ENCODE peak calls at places on chromosome 2, in eight cellular contexts. Y is CD8-positive, alpha-beta memory T cell; J is stomach; Q is OCI-LY7; D is lower lobe of right lung; R is heart left ventricle; Z is aorta; L is RWPE1. G is an unnamed sample.

GRCh38 chr2:197209742-197210408 is 100.7 kb downstream of the ANKRD44 start:
- DNase-seq in Y (peak), J (no peak), Q (peak), D (peak), R (no peak), Z (no peak), L (no peak), G (no peak)

GRCh38 chr2:88967844-88968243 is 276.4 kb downstream of the RPIA start:
- DNase-seq in Y (no peak), J (no peak), Q (no peak), D (no peak), R (no peak), Z (no peak), L (peak), G (peak)

GRCh38 chr2:86251840-86252266 is 52.6 kb downstream of the MRPL35 start:
- DNase-seq in Y (no peak), J (peak), Q (no peak), D (no peak), R (no peak), Z (no peak), L (no peak), G (no peak)

GRCh38 chr2:39488450-39488849 is 51.4 kb upstream of the MAP4K3 start:
- DNase-seq in Y (no peak), J (no peak), Q (no peak), D (peak), R (no peak), Z (no peak), L (no peak), G (peak)

GRCh38 chr2:135845257-135845656 is 8.3 kb upstream of the LCT start:
- DNase-seq in Y (no peak), J (no peak), Q (no peak), D (no peak), R (no peak), Z (no peak), L (no peak), G (no peak)

GRCh38 chr2:20673686-20674308 is 6.9 kb downstream of the GDF7 start:
- DNase-seq in Y (no peak), J (no peak), Q (no peak), D (no peak), R (no peak), Z (no peak), L (no peak), G (no peak)

GRCh38 chr2:240620859-240621258 is 4.4 kb upstream of the GPR35 start:
- DNase-seq in Y (no peak), J (no peak), Q (no peak), D (peak), R (peak), Z (peak), L (no peak), G (no peak)

GRCh38 chr2:228518-229278 is 35.1 kb downstream of the SH3YL1 start:
- DNase-seq in Y (no peak), J (no peak), Q (no peak), D (no peak), R (no peak), Z (no peak), L (no peak), G (no peak)

DNA sequence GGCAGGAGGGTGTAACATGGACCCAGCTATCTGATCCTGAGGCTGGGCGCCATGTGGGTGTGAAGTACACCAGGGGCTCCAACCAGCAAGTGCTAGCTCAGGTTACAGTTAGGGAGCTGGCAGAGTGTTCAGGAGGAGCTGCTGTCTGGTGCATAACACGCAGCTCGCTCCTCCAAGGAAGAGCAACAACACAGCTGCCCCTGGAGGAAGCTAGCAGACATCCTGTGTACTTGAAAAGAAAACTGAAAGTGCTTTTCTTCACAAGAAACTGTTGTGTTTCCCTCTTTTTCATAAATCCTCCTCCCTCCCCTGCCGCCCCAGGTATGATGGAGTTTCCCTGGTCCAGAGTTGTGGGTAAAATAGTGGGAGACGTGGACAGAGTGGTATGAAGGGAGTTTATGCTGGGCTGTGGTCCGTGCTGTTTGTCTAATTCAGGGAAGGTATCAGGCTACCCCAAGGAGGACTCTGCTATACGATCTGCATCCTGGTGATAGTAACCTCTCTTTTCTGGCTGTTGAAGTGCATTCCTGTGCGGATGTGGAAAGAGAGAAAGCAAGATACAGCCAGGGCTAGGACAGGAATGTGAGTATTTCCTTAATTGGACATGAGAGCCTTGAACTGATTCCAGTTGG is 6.1 kb upstream of the LBH start:
- DNase-seq in Y (peak), J (no peak), Q (peak), D (no peak), R (peak), Z (peak), L (no peak), G (no peak)
- H3K27ac ChIP-seq in Y (peak), J (peak), Q (peak), D (peak), R (peak), Z (peak), L (peak), G (no peak)

DNA sequence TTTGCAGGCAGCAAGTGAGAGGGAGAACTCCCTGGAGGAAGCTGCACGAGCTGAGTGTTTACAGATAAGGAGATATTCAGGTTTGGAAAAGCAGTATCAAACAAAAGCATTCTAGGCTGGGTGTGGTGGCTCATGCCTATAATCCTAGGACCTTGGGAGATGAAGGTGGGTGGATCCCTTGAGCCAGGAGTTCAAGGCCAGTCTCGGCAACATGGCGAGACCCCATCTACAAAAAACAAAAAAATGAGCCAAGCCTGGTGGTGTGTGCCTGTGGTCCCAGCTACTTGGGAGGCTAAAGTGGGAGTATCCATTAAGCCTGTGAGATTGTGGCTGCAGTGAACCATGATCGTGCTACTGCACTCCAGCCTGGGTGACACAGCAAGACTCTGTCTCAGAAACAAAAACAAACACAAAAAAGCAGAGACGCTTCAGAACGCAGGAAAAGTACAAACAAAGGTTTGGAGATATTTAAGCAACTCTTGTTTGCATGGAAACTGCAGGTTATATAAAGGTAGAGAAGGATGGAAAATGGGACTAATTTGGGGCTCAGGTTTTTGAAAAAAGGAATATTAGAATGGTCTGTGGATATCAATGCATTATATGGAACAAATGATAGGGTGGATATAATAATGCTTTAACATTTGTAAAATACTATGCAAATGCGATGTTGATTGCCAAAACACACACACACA is 31.6 kb downstream of the MYCN start:
- DNase-seq in Y (no peak), J (no peak), Q (no peak), D (no peak), R (no peak), Z (no peak), L (no peak), G (no peak)
- H3K27ac ChIP-seq in Y (no peak), J (no peak), Q (no peak), D (no peak), R (no peak), Z (no peak), L (no peak), G (no peak)

GRCh38 chr2:73894475-73894850 is 1.7 kb downstream of the ACTG2 start:
- DNase-seq in Y (no peak), J (no peak), Q (no peak), D (no peak), R (no peak), Z (no peak), L (no peak), G (no peak)
- H3K27ac ChIP-seq in Y (no peak), J (peak), Q (no peak), D (no peak), R (no peak), Z (peak), L (no peak), G (no peak)

DNA sequence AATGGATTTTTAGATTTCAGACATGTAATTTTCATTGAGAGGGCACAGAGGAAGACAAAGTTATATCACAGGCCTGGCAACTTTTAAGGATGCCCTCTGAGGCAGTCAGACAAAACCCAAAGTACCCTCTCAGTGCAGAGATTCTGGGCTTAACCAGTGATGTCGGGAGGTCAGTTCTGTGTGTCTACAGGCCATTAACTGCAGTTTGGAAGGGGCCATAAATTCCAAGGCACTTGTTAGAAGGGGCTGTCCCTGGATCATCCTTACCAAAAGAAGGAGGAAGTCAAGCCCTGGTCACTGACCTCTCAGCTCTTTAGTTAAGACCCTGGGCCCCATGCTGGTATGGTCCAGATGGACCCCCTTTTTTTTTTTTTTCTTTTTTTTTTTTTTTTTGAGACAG is 60.7 kb downstream of the LRRFIP1 start:
- DNase-seq in Y (no peak), J (no peak), Q (no peak), D (no peak), R (no peak), Z (no peak), L (no peak), G (no peak)
- H3K27ac ChIP-seq in Y (peak), J (peak), Q (no peak), D (peak), R (peak), Z (peak), L (peak), G (peak)

DNA sequence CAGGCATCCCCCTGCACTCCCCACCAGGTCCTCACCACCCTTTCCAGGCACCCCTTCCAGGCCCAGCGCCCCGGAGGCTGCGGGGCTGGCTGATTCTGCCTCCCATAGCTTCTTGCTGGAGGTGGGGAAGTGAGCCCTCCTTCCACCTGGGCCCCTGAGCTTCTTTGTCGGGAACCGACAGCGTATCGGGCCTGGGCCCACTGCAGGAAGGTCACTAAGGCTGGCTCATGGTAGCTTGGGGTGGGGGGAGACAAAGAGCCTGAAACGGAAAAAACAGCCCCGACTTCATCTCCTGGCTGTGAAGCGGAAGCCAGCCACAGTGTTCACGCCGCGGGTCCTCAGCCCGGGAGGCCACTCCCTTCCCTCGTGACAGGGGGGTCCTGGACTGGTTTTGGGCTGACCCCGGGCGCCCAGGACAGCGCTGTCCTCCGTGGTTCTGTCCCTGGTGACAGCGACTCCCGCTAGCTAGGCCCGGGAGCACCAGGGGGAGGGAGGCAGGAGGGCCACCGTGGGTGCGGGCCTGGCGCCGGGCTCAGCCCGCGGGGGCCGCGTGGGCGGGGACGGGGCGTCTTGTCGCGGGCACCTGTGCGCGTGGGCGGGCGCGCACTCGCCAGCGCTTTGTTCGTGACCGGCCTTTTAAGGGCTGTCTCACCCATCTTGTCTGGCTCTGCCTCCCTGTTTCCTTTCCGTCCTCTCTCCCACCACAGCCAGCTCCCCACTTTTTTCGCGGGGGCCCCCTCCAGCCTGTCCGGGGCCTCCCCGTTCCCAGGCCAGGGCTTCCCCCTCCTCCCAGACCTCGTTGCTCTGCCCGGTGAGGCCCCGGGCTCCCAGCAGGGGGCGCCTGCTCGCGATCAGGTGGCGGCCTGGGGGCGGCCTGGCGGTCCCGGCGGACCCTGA is 64.9 kb downstream of the DNMT3A start:
- DNase-seq in Y (peak), J (peak), Q (peak), D (peak), R (peak), Z (peak), L (no peak), G (no peak)
- H3K27ac ChIP-seq in Y (peak), J (peak), Q (no peak), D (peak), R (peak), Z (peak), L (no peak), G (no peak)

DNA sequence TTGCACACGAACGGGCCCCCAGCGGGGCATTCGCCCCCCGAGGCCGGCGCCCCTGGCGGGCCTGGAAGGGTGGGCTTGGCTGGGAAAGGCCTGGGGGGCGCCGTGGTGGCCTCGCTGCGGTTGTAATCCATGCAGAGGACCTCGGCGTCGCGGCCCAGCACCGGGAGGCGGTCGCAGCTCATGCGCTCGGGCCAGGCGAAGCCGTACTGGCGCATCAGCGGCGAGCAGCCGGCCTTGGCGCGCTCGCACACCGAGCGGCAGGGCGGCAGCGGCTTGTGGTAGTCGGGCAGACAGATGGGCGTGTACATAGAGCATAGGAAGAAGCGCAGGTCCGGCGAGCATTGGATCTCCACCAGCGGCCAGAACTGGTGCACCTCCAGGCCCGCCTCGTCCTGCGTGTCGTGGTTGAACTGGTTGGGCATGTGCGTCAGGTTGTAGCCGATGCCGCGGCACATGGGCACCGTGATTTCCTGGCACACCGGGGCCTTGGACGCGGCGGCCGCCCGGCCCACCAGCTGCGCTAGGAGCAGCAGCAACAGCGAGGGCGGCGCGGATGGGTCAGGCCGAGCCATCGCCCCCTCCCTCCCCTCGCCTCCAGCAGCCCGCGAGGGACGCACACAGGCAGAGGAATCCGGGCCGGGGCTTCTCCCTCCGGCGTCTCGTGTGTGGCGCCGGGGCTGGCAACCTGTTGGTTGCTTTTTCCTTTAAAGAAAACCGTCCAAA is 1.4 kb downstream of the FZD5 start:
- DNase-seq in Y (peak), J (peak), Q (no peak), D (peak), R (peak), Z (peak), L (peak), G (no peak)
- H3K27ac ChIP-seq in Y (peak), J (peak), Q (no peak), D (peak), R (peak), Z (no peak), L (peak), G (peak)